ENCODE peak calls at places on chromosomes 3 and 15, in four cellular contexts. One of them, this sample, is unnamed.

GRCh38 chr3:57919987-57920386 is 88.2 kb upstream of the FLNB start:
- DNase-seq in mucosa of descending colon: no peak
- DNase-seq in AG09319: no peak
- DNase-seq in B cell: no peak
- DNase-seq in this sample: no peak

GRCh38 chr3:57856675-57857074 is 100.6 kb downstream of the SLMAP start:
- DNase-seq in mucosa of descending colon: no peak
- DNase-seq in AG09319: no peak
- DNase-seq in B cell: no peak
- DNase-seq in this sample: no peak

GRCh38 chr3:96236499-96236898 is 577.9 kb upstream of the EPHA6 start:
- DNase-seq in mucosa of descending colon: no peak
- DNase-seq in AG09319: no peak
- DNase-seq in B cell: no peak
- DNase-seq in this sample: no peak

GRCh38 chr3:127751163-127751621 is 71.1 kb downstream of the MGLL start:
- DNase-seq in mucosa of descending colon: no peak
- DNase-seq in AG09319: no peak
- DNase-seq in B cell: no peak
- DNase-seq in this sample: no peak

GRCh38 chr3:116339441-116340028 is 105.8 kb downstream of the LSAMP start:
- DNase-seq in mucosa of descending colon: no peak
- DNase-seq in AG09319: no peak
- DNase-seq in B cell: no peak
- DNase-seq in this sample: no peak

GRCh38 chr3:129626744-129627349 is 20.4 kb upstream of the PLXND1 start:
- DNase-seq in mucosa of descending colon: peak
- DNase-seq in AG09319: no peak
- DNase-seq in B cell: peak
- DNase-seq in this sample: peak

GRCh38 chr15:63334821-63335220 is 46.8 kb downstream of the CA12 start:
- DNase-seq in mucosa of descending colon: no peak
- DNase-seq in AG09319: no peak
- DNase-seq in B cell: no peak
- DNase-seq in this sample: no peak

GRCh38 chr3:45223889-45224730 is 2.0 kb downstream of the TMEM158 start:
- DNase-seq in mucosa of descending colon: no peak
- DNase-seq in AG09319: no peak
- DNase-seq in B cell: no peak
- DNase-seq in this sample: no peak

GRCh38 chr15:65836665-65837064 is 32.6 kb upstream of the RAB11A start:
- DNase-seq in mucosa of descending colon: no peak
- DNase-seq in AG09319: no peak
- DNase-seq in B cell: no peak
- DNase-seq in this sample: no peak

GRCh38 chr15:95405447-95405846 is 925.1 kb upstream of the NR2F2 start:
- DNase-seq in mucosa of descending colon: no peak
- DNase-seq in AG09319: no peak
- DNase-seq in B cell: no peak
- DNase-seq in this sample: no peak

GRCh38 chr15:88043396-88043795 is 213.1 kb downstream of the NTRK3 start:
- DNase-seq in mucosa of descending colon: no peak
- DNase-seq in AG09319: no peak
- DNase-seq in B cell: no peak
- DNase-seq in this sample: no peak

GRCh38 chr15:27970661-27971392 is 128.3 kb downstream of the OCA2 start:
- DNase-seq in mucosa of descending colon: no peak
- DNase-seq in AG09319: no peak
- DNase-seq in B cell: no peak
- DNase-seq in this sample: no peak

GRCh38 chr3:46349484-46350261 is 4.2 kb upstream of the CCR2 start:
- DNase-seq in mucosa of descending colon: no peak
- DNase-seq in AG09319: no peak
- DNase-seq in B cell: no peak
- DNase-seq in this sample: no peak

GRCh38 chr3:151265866-151266265 is 12.5 kb downstream of the P2RY14 start:
- DNase-seq in mucosa of descending colon: no peak
- DNase-seq in AG09319: no peak
- DNase-seq in B cell: peak
- DNase-seq in this sample: no peak

GRCh38 chr3:97278506-97278905 is 464.1 kb downstream of the EPHA6 start:
- DNase-seq in mucosa of descending colon: no peak
- DNase-seq in AG09319: no peak
- DNase-seq in B cell: no peak
- DNase-seq in this sample: no peak

GRCh38 chr3:10173926-10174435 is 9.3 kb downstream of the IRAK2 start:
- DNase-seq in mucosa of descending colon: no peak
- DNase-seq in AG09319: peak
- DNase-seq in B cell: no peak
- DNase-seq in this sample: no peak

GRCh38 chr3:139538733-139539132 is 809 bp downstream of the RBP1 start:
- DNase-seq in mucosa of descending colon: peak
- DNase-seq in AG09319: no peak
- DNase-seq in B cell: no peak
- DNase-seq in this sample: no peak

GRCh38 chr3:177426151-177426904 is 229.0 kb upstream of the TBL1XR1 start:
- DNase-seq in mucosa of descending colon: no peak
- DNase-seq in AG09319: no peak
- DNase-seq in B cell: no peak
- DNase-seq in this sample: no peak

GRCh38 chr15:57692709-57693108 is 13.8 kb upstream of the POLR2M start:
- DNase-seq in mucosa of descending colon: no peak
- DNase-seq in AG09319: no peak
- DNase-seq in B cell: no peak
- DNase-seq in this sample: no peak

GRCh38 chr3:189392969-189393368 is 221.2 kb downstream of the TPRG1 start:
- DNase-seq in mucosa of descending colon: peak
- DNase-seq in AG09319: no peak
- DNase-seq in B cell: no peak
- DNase-seq in this sample: no peak

GRCh38 chr3:188904670-188905069 is 267.1 kb upstream of the TPRG1 start:
- DNase-seq in mucosa of descending colon: no peak
- DNase-seq in AG09319: no peak
- DNase-seq in B cell: no peak
- DNase-seq in this sample: no peak

GRCh38 chr15:65832549-65833364 is 36.5 kb upstream of the RAB11A start:
- DNase-seq in mucosa of descending colon: peak
- DNase-seq in AG09319: peak
- DNase-seq in B cell: no peak
- DNase-seq in this sample: peak

GRCh38 chr15:89760303-89761008 is 9.4 kb upstream of the MESP1 start:
- DNase-seq in mucosa of descending colon: peak
- DNase-seq in AG09319: no peak
- DNase-seq in B cell: peak
- DNase-seq in this sample: peak

GRCh38 chr15:31304736-31305365 is 21.8 kb upstream of the KLF13 start:
- DNase-seq in mucosa of descending colon: no peak
- DNase-seq in AG09319: no peak
- DNase-seq in B cell: no peak
- DNase-seq in this sample: peak

GRCh38 chr3:111903067-111903511 is 44.0 kb downstream of the PHLDB2 start:
- DNase-seq in mucosa of descending colon: no peak
- DNase-seq in AG09319: no peak
- DNase-seq in B cell: no peak
- DNase-seq in this sample: no peak

GRCh38 chr3:135752851-135753250 is 212.7 kb upstream of the PPP2R3A start:
- DNase-seq in mucosa of descending colon: no peak
- DNase-seq in AG09319: no peak
- DNase-seq in B cell: no peak
- DNase-seq in this sample: peak

GRCh38 chr15:67865331-67865730 is 25.5 kb upstream of the RNU6-1 start:
- DNase-seq in mucosa of descending colon: no peak
- DNase-seq in AG09319: no peak
- DNase-seq in B cell: no peak
- DNase-seq in this sample: no peak

GRCh38 chr15:40567111-40567510 is 2.0 kb upstream of the RPUSD2 start:
- DNase-seq in mucosa of descending colon: no peak
- DNase-seq in AG09319: no peak
- DNase-seq in B cell: no peak
- DNase-seq in this sample: no peak
- TF ChIP-seq CTCF in mucosa of descending colon: no peak
- TF ChIP-seq CTCF in AG09319: no peak
- TF ChIP-seq CTCF in B cell: no peak
- TF ChIP-seq CTCF in this sample: peak

GRCh38 chr3:50226888-50227389 is 9.1 kb upstream of the GNAI2 start:
- DNase-seq in mucosa of descending colon: no peak
- DNase-seq in AG09319: no peak
- DNase-seq in B cell: peak
- DNase-seq in this sample: no peak
- TF ChIP-seq CTCF in mucosa of descending colon: no peak
- TF ChIP-seq CTCF in AG09319: no peak
- TF ChIP-seq CTCF in B cell: no peak
- TF ChIP-seq CTCF in this sample: no peak

GRCh38 chr3:77319711-77320110 is 279.8 kb downstream of the ROBO2 start:
- DNase-seq in mucosa of descending colon: no peak
- DNase-seq in AG09319: no peak
- DNase-seq in B cell: no peak
- DNase-seq in this sample: no peak
- TF ChIP-seq CTCF in mucosa of descending colon: no peak
- TF ChIP-seq CTCF in AG09319: peak
- TF ChIP-seq CTCF in B cell: no peak
- TF ChIP-seq CTCF in this sample: peak

GRCh38 chr3:76651784-76652183 is 388.1 kb upstream of the ROBO2 start:
- DNase-seq in mucosa of descending colon: no peak
- DNase-seq in AG09319: no peak
- DNase-seq in B cell: no peak
- DNase-seq in this sample: no peak

GRCh38 chr3:76643620-76644019 is 396.3 kb upstream of the ROBO2 start:
- DNase-seq in mucosa of descending colon: no peak
- DNase-seq in AG09319: no peak
- DNase-seq in B cell: no peak
- DNase-seq in this sample: no peak

GRCh38 chr3:76652524-76652923 is 387.4 kb upstream of the ROBO2 start:
- DNase-seq in mucosa of descending colon: no peak
- DNase-seq in AG09319: no peak
- DNase-seq in B cell: no peak
- DNase-seq in this sample: no peak

GRCh38 chr3:76645724-76646123 is 394.2 kb upstream of the ROBO2 start:
- DNase-seq in mucosa of descending colon: no peak
- DNase-seq in AG09319: no peak
- DNase-seq in B cell: no peak
- DNase-seq in this sample: no peak

GRCh38 chr3:76646921-76647562 is 392.9 kb upstream of the ROBO2 start:
- DNase-seq in mucosa of descending colon: no peak
- DNase-seq in AG09319: no peak
- DNase-seq in B cell: no peak
- DNase-seq in this sample: no peak
- TF ChIP-seq CTCF in mucosa of descending colon: no peak
- TF ChIP-seq CTCF in AG09319: no peak
- TF ChIP-seq CTCF in B cell: no peak
- TF ChIP-seq CTCF in this sample: no peak

GRCh38 chr3:13405614-13406013 is 14.5 kb downstream of the NUP210 start:
- DNase-seq in mucosa of descending colon: no peak
- DNase-seq in AG09319: no peak
- DNase-seq in B cell: no peak
- DNase-seq in this sample: no peak

GRCh38 chr3:13406200-13406599 is 13.9 kb downstream of the NUP210 start:
- DNase-seq in mucosa of descending colon: no peak
- DNase-seq in AG09319: no peak
- DNase-seq in B cell: no peak
- DNase-seq in this sample: no peak

GRCh38 chr3:13408890-13409289 is 11.2 kb downstream of the NUP210 start:
- DNase-seq in mucosa of descending colon: no peak
- DNase-seq in AG09319: no peak
- DNase-seq in B cell: no peak
- DNase-seq in this sample: no peak

GRCh38 chr3:13407475-13407874 is 12.6 kb downstream of the NUP210 start:
- DNase-seq in mucosa of descending colon: no peak
- DNase-seq in AG09319: no peak
- DNase-seq in B cell: no peak
- DNase-seq in this sample: no peak

GRCh38 chr3:13407926-13408325 is 12.2 kb downstream of the NUP210 start:
- DNase-seq in mucosa of descending colon: no peak
- DNase-seq in AG09319: no peak
- DNase-seq in B cell: no peak
- DNase-seq in this sample: no peak
- TF ChIP-seq CTCF in mucosa of descending colon: no peak
- TF ChIP-seq CTCF in AG09319: no peak
- TF ChIP-seq CTCF in B cell: no peak
- TF ChIP-seq CTCF in this sample: no peak

GRCh38 chr3:100706365-100706764 is 2.9 kb upstream of the TFG start:
- DNase-seq in mucosa of descending colon: no peak
- DNase-seq in AG09319: no peak
- DNase-seq in B cell: no peak
- DNase-seq in this sample: no peak

GRCh38 chr3:100708644-100708988 is 678 bp upstream of the TFG start:
- DNase-seq in mucosa of descending colon: no peak
- DNase-seq in AG09319: no peak
- DNase-seq in B cell: no peak
- DNase-seq in this sample: no peak

GRCh38 chr3:100709840-100710235 is 544 bp downstream of the TFG start:
- DNase-seq in mucosa of descending colon: peak
- DNase-seq in AG09319: no peak
- DNase-seq in B cell: peak
- DNase-seq in this sample: peak

GRCh38 chr3:100708989-100709839 is at the start of gene TFG:
- DNase-seq in mucosa of descending colon: peak
- DNase-seq in AG09319: peak
- DNase-seq in B cell: peak
- DNase-seq in this sample: peak

GRCh38 chr3:100710355-100711198 is 1.3 kb downstream of the TFG start:
- DNase-seq in mucosa of descending colon: peak
- DNase-seq in AG09319: peak
- DNase-seq in B cell: peak
- DNase-seq in this sample: no peak
- TF ChIP-seq CTCF in mucosa of descending colon: no peak
- TF ChIP-seq CTCF in AG09319: peak
- TF ChIP-seq CTCF in B cell: peak
- TF ChIP-seq CTCF in this sample: peak

GRCh38 chr3:77038928-77039605 is 832 bp upstream of the ROBO2 start:
- DNase-seq in mucosa of descending colon: no peak
- DNase-seq in AG09319: no peak
- DNase-seq in B cell: no peak
- DNase-seq in this sample: no peak

GRCh38 chr3:77041756-77042155 is 1.9 kb downstream of the ROBO2 start:
- DNase-seq in mucosa of descending colon: no peak
- DNase-seq in AG09319: no peak
- DNase-seq in B cell: no peak
- DNase-seq in this sample: no peak

GRCh38 chr3:77039606-77040553 is at the start of gene ROBO2:
- DNase-seq in mucosa of descending colon: peak
- DNase-seq in AG09319: peak
- DNase-seq in B cell: no peak
- DNase-seq in this sample: peak

GRCh38 chr3:77041156-77041696 is 1.3 kb downstream of the ROBO2 start:
- DNase-seq in mucosa of descending colon: no peak
- DNase-seq in AG09319: no peak
- DNase-seq in B cell: no peak
- DNase-seq in this sample: no peak

GRCh38 chr3:77038468-77038927 is 1.4 kb upstream of the ROBO2 start:
- DNase-seq in mucosa of descending colon: peak
- DNase-seq in AG09319: peak
- DNase-seq in B cell: no peak
- DNase-seq in this sample: peak
- TF ChIP-seq CTCF in mucosa of descending colon: no peak
- TF ChIP-seq CTCF in AG09319: peak
- TF ChIP-seq CTCF in B cell: no peak
- TF ChIP-seq CTCF in this sample: peak

This sample was measured in osteocyte.